ENCODE peak calls at places on chromosomes 3 and 15, in four cellular contexts. K is lung, I is adrenal gland, A is tibial artery. J is an unnamed sample.

GRCh38 chr3:134029734-134030381 is at the start of gene SLCO2A1:
- DNase-seq in K (no peak), I (peak), A (peak), J (peak)

GRCh38 chr3:124764746-124765145 is 34.5 kb downstream of the UMPS start:
- DNase-seq in K (no peak), I (no peak), A (no peak), J (no peak)

GRCh38 chr3:183554377-183554776 is 1.1 kb downstream of the KLHL6 start:
- DNase-seq in K (no peak), I (no peak), A (no peak), J (no peak)

GRCh38 chr3:152557302-152557999 is 277.5 kb upstream of the P2RY1 start:
- DNase-seq in K (no peak), I (no peak), A (no peak), J (no peak)

GRCh38 chr3:55989351-55989750 is 478.9 kb downstream of the ERC2 start:
- DNase-seq in K (no peak), I (no peak), A (no peak), J (no peak)

GRCh38 chr3:57169872-57170623 is 4.9 kb upstream of the IL17RD start:
- DNase-seq in K (peak), I (peak), A (peak), J (peak)

GRCh38 chr15:52463638-52464037 is 65.0 kb downstream of the MYO5A start:
- DNase-seq in K (no peak), I (no peak), A (no peak), J (no peak)

GRCh38 chr3:183711516-183711915 is 13.9 kb downstream of the YEATS2 start:
- DNase-seq in K (no peak), I (no peak), A (no peak), J (no peak)

GRCh38 chr15:36814085-36814484 is 234.7 kb downstream of the CDIN1 start:
- DNase-seq in K (no peak), I (peak), A (no peak), J (no peak)

GRCh38 chr15:98503970-98504369 is 144.4 kb upstream of the IGF1R start:
- DNase-seq in K (peak), I (no peak), A (peak), J (no peak)

GRCh38 chr15:67218428-67218827 is 36.0 kb downstream of the AAGAB start:
- DNase-seq in K (no peak), I (no peak), A (no peak), J (no peak)

GRCh38 chr15:36814708-36815107 is 235.3 kb downstream of the CDIN1 start:
- DNase-seq in K (no peak), I (peak), A (no peak), J (no peak)

GRCh38 chr3:166340604-166341003 is 503.4 kb upstream of the BCHE start:
- DNase-seq in K (no peak), I (no peak), A (no peak), J (no peak)

GRCh38 chr3:12837295-12837986 is 3.9 kb downstream of the RPL32 start:
- DNase-seq in K (no peak), I (no peak), A (no peak), J (no peak)

GRCh38 chr3:48695113-48695753 is 9.5 kb upstream of the NCKIPSD start:
- DNase-seq in K (no peak), I (peak), A (peak), J (peak)

GRCh38 chr3:14265246-14265962 is 86.8 kb downstream of the LSM3 start:
- DNase-seq in K (no peak), I (peak), A (no peak), J (no peak)

GRCh38 chr15:56367156-56367555 is 1.9 kb downstream of the TEX9 start:
- DNase-seq in K (no peak), I (no peak), A (no peak), J (no peak)

GRCh38 chr15:56366211-56366610 is 985 bp downstream of the TEX9 start:
- DNase-seq in K (no peak), I (no peak), A (no peak), J (no peak)

GRCh38 chr15:56369234-56369633 is 4.0 kb downstream of the TEX9 start:
- DNase-seq in K (no peak), I (no peak), A (no peak), J (no peak)

GRCh38 chr15:56361978-56362377 is 3.2 kb upstream of the TEX9 start:
- DNase-seq in K (no peak), I (no peak), A (no peak), J (no peak)

DNA sequence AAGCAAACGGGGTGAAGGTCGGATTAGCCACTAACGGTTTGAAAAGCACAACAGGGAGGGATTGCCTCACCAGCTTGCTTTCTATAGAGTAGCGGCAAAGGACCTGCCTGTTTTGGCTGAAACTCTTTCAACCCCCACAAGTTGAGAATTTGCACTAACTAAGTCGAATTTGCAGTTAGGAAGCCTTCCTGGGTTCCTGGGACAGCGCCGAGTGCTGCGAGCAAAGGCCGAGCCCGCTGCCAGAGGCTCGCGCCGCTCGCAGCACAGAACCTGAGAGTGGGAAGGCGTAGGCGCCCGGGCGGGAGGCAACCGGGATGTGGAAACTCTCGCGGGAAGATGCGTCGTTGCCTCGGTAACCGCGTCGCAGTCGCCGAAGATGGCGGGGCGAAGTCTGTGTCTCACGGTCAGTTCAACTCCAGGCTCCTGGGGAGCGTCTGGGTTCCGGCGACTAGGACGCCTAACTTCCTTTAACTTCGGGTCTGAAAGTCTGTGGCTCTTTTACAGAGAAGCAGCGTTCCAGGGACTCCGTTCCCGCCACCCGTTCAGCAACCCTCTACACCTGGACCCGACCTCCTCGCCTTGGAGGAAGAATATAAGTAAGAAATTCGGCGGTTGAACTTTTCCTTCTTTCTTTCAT is at the start of gene TEX9:
- DNase-seq in K (peak), I (peak), A (peak), J (peak)
- H3K27ac ChIP-seq in K (no peak), I (peak), A (peak), J (peak)

GRCh38 chr3:42562047-42562907 is 19.5 kb downstream of the SEC22C start:
- DNase-seq in K (no peak), I (no peak), A (no peak), J (no peak)

GRCh38 chr3:42556089-42556632 is 25.6 kb downstream of the SEC22C start:
- DNase-seq in K (no peak), I (no peak), A (no peak), J (no peak)

GRCh38 chr3:42552830-42553229 is 28.9 kb downstream of the SEC22C start:
- DNase-seq in K (no peak), I (no peak), A (no peak), J (peak)

GRCh38 chr3:42557849-42558248 is 23.9 kb downstream of the SEC22C start:
- DNase-seq in K (no peak), I (no peak), A (no peak), J (no peak)
- TF ChIP-seq CTCF in K (peak), I (no peak), A (no peak), J (no peak)

DNA sequence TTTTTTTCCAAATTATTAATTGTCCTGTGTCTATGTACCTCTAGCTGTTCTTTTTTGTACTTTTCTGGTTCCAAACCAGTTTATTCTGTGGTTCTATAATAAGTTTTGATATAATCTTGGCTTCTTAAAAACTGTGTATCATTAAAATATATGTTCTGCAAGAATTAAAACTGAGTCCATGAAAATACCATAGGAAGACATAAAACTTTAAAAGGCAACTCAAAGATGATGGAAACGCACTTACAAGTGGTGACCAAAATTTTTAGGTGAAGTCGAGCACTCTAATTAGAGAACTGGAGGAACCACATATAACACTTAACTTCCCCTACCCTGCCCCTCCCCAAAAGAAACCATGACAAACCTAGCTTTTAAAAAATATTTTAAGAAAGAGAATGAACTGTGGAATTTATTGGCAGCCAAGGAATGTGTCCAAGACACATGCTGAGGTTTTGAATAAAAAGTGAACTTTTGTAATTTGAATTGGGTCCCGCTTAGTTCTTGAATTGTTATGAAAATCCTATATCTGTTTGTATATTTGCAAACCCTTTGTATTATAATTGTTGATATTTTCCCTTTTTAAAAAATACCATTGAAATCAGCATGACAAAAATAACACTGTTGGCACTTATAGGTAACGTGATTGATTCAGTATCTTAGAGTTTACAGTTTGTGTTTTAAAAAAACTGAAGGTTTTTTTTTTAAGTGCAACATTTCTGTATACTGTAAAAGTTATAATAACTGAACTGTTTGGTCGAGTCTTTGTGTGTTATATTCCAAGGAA is 7.7 kb downstream of the NR2F2 start:
- DNase-seq in K (no peak), I (no peak), A (no peak), J (no peak)
- H3K27ac ChIP-seq in K (no peak), I (peak), A (peak), J (peak)

GRCh38 chr3:99114565-99115291 is 213.2 kb upstream of the DCBLD2 start:
- DNase-seq in K (no peak), I (peak), A (no peak), J (no peak)
- TF ChIP-seq CTCF in K (no peak), I (peak), A (no peak), J (no peak)

GRCh38 chr3:131880948-131881347 is 153.9 kb downstream of the CPNE4 start:
- DNase-seq in K (no peak), I (no peak), A (no peak), J (no peak)

GRCh38 chr3:131883086-131883485 is 151.7 kb downstream of the CPNE4 start:
- DNase-seq in K (no peak), I (no peak), A (no peak), J (no peak)

GRCh38 chr3:131883711-131884407 is 151.0 kb downstream of the CPNE4 start:
- DNase-seq in K (no peak), I (no peak), A (no peak), J (no peak)

DNA sequence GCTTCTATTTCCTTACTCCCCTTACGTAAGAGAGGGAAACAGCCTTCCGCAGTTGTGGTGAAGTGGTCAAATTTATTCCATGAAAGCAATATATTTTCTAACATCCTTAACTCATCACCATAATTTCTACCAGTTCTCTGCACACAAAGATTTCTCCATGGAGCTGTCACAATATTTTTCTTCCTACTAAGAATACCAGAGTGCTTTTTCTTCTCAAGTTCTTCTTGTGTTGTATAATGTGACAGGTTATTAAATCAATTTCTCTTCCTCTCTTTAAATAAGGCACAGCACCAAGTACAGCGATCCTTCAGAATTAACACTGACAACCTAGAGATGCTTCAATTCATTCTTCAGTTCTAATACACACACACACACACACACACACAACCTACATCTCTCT is 153.0 kb downstream of the CPNE4 start:
- DNase-seq in K (no peak), I (no peak), A (no peak), J (no peak)
- H3K27ac ChIP-seq in K (no peak), I (no peak), A (no peak), J (no peak)